ENCODE peak calls at places on chromosome 7, in five cellular contexts. O, E, K, P and B are unnamed samples. For H3K4me1, the result is how much of the 10 kb centered on the place peaks cover.

GRCh38 chr7:41787951-41788350 is 85.1 kb upstream of the INHBA start:
- DNase-seq in O (no peak), E (no peak), K (no peak), P (no peak), B (no peak)

GRCh38 chr7:108000875-108001758 is 1.8 kb downstream of the LAMB1 start:
- DNase-seq in O (peak), E (peak), K (peak), P (peak), B (no peak)

GRCh38 chr7:50812847-50813475 is 30.3 kb upstream of the GRB10 start:
- DNase-seq in O (no peak), E (peak), K (peak), P (no peak), B (no peak)

GRCh38 chr7:32941181-32941995 is 15.9 kb upstream of the FKBP9 start:
- DNase-seq in O (no peak), E (no peak), K (no peak), P (no peak), B (peak)

GRCh38 chr7:48255046-48255445 is 83.8 kb downstream of the ABCA13 start:
- DNase-seq in O (no peak), E (no peak), K (no peak), P (no peak), B (no peak)

GRCh38 chr7:107228291-107228690 is 59.5 kb downstream of the HBP1 start:
- DNase-seq in O (no peak), E (peak), K (no peak), P (no peak), B (no peak)

GRCh38 chr7:39587393-39587792 is 21.2 kb downstream of the YAE1 start:
- DNase-seq in O (no peak), E (peak), K (no peak), P (no peak), B (no peak)

GRCh38 chr7:107958764-107959526 is 44.0 kb downstream of the LAMB1 start:
- DNase-seq in O (no peak), E (no peak), K (no peak), P (no peak), B (no peak)

GRCh38 chr7:86149266-86149665 is 494.4 kb upstream of the GRM3 start:
- DNase-seq in O (no peak), E (no peak), K (no peak), P (no peak), B (no peak)

GRCh38 chr7:74003609-74004008 is 24.4 kb upstream of the ELN start:
- DNase-seq in O (no peak), E (no peak), K (peak), P (no peak), B (no peak)

GRCh38 chr7:156635529-156636385 is 4.8 kb upstream of the RNF32 start:
- DNase-seq in O (no peak), E (no peak), K (no peak), P (no peak), B (no peak)

GRCh38 chr7:158811461-158811860 is 17.8 kb downstream of the ESYT2 start:
- DNase-seq in O (no peak), E (peak), K (peak), P (no peak), B (no peak)

DNA sequence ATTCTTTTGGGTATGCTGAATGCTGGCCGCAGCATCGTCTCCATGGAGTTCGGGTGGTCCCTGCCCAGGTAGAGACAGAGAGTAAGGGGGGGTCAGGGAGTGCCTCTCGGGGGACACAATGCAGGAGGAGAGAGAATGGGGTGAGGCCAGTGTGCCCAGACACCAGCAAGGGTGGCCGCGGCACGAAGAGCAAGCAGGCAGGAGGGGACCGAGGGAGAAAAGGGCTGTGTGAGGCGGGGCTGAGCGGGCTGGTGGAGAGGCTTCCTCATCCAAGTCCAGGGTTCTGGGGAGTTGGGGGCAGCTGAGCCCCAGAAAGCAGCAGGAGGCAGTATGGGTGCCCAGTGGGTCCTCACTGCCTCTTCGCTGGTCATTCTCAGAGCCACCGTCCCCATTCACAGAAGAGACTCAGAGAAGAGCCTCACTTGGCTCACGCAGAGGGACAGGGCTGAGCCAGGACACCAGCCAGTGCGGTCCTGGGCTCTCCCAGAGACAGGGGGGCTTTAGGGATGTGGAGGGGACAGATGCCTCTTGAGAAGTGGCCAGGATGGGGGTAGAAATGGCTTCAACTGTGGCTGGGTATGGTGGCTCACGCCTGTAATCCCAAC is 79.0 kb downstream of the MICALL2 start:
- DNase-seq in O (no peak), E (no peak), K (no peak), P (no peak), B (no peak)
- H3K4me1 ChIP-seq in O (under half), E (under half), K (under half), P (under half), B (under half)

GRCh38 chr7:130894146-130895005 is 160.4 kb upstream of the KLF14 start:
- DNase-seq in O (no peak), E (peak), K (peak), P (no peak), B (no peak)
- H3K4me1 ChIP-seq in O (under half), E (half or more), K (under half), P (under half), B (under half)

GRCh38 chr7:69823151-69823744 is 225.0 kb downstream of the AUTS2 start:
- DNase-seq in O (no peak), E (no peak), K (no peak), P (no peak), B (no peak)
- H3K4me1 ChIP-seq in O (under half), E (under half), K (under half), P (under half), B (under half)

DNA sequence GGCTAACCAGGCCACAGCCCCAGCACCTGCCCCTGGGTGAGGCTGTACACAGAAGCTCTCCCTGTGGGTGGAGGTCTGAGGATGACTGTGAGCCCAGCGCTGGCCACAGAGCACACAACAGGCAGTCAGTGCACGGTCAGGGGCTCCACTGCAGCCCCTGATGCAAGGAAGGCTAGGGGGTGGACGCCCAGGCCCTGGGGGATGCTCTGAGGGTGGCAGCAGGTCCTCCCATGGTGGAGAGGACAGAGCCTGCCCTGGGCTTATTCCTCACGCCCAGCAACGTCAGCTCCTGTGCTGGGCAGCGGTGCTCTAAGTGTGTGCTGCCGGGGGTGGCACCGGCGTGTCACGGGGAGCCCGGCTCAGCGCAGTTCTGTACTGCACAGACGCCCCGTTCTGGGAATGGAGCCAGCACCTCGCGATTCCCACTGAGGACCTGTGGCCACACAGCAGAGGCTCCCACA is 223.2 kb downstream of the MAD1L1 start:
- DNase-seq in O (no peak), E (no peak), K (peak), P (no peak), B (no peak)
- H3K4me1 ChIP-seq in O (under half), E (under half), K (under half), P (under half), B (under half)

GRCh38 chr7:130986271-130986690 is 252.3 kb upstream of the KLF14 start:
- DNase-seq in O (no peak), E (no peak), K (no peak), P (no peak), B (no peak)

GRCh38 chr7:130990178-130990832 is 256.3 kb upstream of the KLF14 start:
- DNase-seq in O (no peak), E (no peak), K (no peak), P (no peak), B (no peak)

GRCh38 chr7:130987092-130987491 is 253.1 kb upstream of the KLF14 start:
- DNase-seq in O (no peak), E (peak), K (no peak), P (no peak), B (no peak)

GRCh38 chr7:130989006-130989795 is 255.2 kb upstream of the KLF14 start:
- DNase-seq in O (no peak), E (no peak), K (no peak), P (no peak), B (no peak)

GRCh38 chr7:130988443-130988842 is 254.4 kb upstream of the KLF14 start:
- DNase-seq in O (no peak), E (no peak), K (no peak), P (no peak), B (no peak)
- H3K4me1 ChIP-seq in O (under half), E (under half), K (under half), P (under half), B (under half)

DNA sequence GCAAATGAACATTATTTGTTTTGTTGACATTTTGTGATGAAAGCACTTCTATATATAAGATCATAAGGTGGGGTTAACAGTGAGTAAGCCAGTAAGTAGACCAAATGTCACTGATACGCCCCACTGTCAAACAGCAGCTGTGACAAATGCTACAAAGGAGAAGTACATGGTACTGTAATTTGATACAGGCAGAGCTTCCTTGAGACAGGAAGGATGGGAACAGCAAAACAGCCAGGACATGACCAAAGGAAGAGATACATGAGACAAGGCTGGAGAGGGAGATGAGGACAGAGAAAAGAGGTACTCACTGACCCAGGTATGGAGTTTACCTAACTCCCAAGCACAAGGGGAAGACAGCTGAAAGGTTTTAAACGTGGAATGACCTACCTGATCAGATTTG is 127.0 kb downstream of the SRPK2 start:
- DNase-seq in O (no peak), E (peak), K (no peak), P (no peak), B (no peak)
- H3K4me1 ChIP-seq in O (under half), E (under half), K (under half), P (under half), B (under half)

DNA sequence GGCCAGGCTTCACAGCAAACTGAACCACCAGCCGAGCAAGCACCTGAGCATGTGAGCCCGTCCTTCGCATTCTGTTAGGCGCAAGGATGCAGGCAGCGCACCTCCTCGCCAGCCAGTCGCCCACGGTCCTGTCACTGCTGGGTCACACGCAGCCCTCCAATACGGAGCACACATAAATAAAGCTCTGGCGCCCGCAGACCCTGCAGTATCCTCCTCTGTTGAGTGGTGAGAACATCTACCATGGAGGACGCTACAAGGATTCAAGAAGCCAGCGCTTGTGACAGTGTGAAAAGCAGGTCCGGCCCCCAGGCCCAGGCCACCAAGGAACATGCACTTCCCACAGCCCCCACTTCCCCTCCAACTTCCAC is 34.9 kb downstream of the VOPP1 start:
- DNase-seq in O (no peak), E (no peak), K (no peak), P (no peak), B (no peak)
- H3K4me1 ChIP-seq in O (under half), E (under half), K (under half), P (under half), B (under half)

DNA sequence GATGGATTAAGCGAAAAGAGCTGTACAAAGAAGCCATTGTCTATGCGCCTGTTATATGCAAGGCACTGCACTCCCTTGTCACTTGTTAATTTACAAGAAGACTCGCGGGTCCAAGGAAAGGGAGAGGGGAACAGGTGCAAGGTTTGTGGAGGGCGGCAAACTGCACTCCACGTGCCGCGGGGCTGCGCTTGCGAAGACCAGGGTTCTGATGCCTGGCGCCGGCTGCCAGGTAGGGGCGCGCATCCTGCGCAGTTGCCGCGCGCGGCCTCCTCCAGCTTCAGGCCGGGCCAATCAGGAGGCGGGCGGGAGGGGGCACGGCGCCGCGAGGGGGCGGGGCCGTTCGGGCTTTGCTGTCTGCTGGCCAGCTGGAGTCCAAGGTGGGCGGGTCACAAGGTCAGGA is 140.6 kb upstream of the PALS2 start:
- DNase-seq in O (no peak), E (no peak), K (no peak), P (no peak), B (no peak)
- H3K4me1 ChIP-seq in O (under half), E (under half), K (under half), P (under half), B (under half)

GRCh38 chr7:69844264-69844868 is 246.1 kb downstream of the AUTS2 start:
- DNase-seq in O (no peak), E (no peak), K (no peak), P (no peak), B (no peak)

GRCh38 chr7:69839782-69840181 is 241.5 kb downstream of the AUTS2 start:
- DNase-seq in O (no peak), E (no peak), K (no peak), P (no peak), B (no peak)

GRCh38 chr7:69840248-69840647 is 242.0 kb downstream of the AUTS2 start:
- DNase-seq in O (no peak), E (no peak), K (no peak), P (no peak), B (no peak)

GRCh38 chr7:69845721-69846495 is 247.6 kb downstream of the AUTS2 start:
- DNase-seq in O (no peak), E (no peak), K (no peak), P (no peak), B (no peak)

DNA sequence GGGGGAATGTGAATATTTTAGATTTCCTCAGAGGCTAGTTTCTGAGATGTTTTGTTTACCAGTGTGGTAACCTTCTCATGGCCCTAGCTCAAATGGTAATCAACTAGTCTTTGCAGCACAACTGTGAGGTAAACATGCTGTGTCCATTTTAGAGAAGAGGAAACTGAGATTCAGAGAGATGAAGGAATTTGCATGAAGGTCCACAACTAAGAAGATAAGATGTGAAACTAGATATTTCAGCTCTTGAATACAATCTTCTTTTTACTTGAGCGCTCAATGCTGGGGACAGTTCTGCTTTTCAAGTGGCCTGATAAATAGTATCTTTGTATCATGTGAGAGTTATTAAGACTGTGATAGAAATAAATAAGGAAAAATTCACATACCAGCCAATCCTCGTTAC is 245.4 kb downstream of the AUTS2 start:
- DNase-seq in O (no peak), E (no peak), K (no peak), P (no peak), B (no peak)
- H3K4me1 ChIP-seq in O (under half), E (under half), K (under half), P (under half), B (under half)

GRCh38 chr7:148849393-148850098 is 34.5 kb downstream of the EZH2 start:
- DNase-seq in O (no peak), E (no peak), K (no peak), P (no peak), B (no peak)
- H3K4me1 ChIP-seq in O (under half), E (under half), K (under half), P (under half), B (under half)